ENCODE peak calls at places on chromosomes 2 and 18, in nine cellular contexts. N, X, F, D, G, Z, V, W and S are unnamed samples.

GRCh38 chr2:128237911-128238697 is 80.6 kb downstream of the HS6ST1 start:
- DNase-seq in N (peak), X (no peak), F (no peak), D (no peak), G (no peak), Z (no peak), V (no peak), W (no peak), S (no peak)

GRCh38 chr2:12555012-12555645 is 161.6 kb upstream of the TRIB2 start:
- DNase-seq in N (peak), X (no peak), F (no peak), D (no peak), G (no peak), Z (no peak), V (no peak), W (no peak), S (peak)

GRCh38 chr2:26033270-26033768 is 565 bp upstream of the RAB10 start:
- DNase-seq in N (peak), X (peak), F (no peak), D (no peak), G (peak), Z (peak), V (peak), W (peak), S (no peak)

GRCh38 chr18:35756506-35757117 is 175.1 kb downstream of the GALNT1 start:
- DNase-seq in N (peak), X (peak), F (peak), D (no peak), G (peak), Z (no peak), V (no peak), W (no peak), S (no peak)

GRCh38 chr18:21897811-21898210 is 157.2 kb downstream of the MIB1 start:
- DNase-seq in N (peak), X (peak), F (peak), D (no peak), G (peak), Z (peak), V (no peak), W (no peak), S (peak)

GRCh38 chr18:3293196-3293951 is 31.4 kb downstream of the MYL12B start:
- DNase-seq in N (no peak), X (no peak), F (no peak), D (no peak), G (no peak), Z (no peak), V (no peak), W (no peak), S (no peak)

GRCh38 chr2:105744909-105745853 is at the start of gene NCK2:
- DNase-seq in N (peak), X (peak), F (peak), D (peak), G (peak), Z (no peak), V (no peak), W (peak), S (no peak)

GRCh38 chr18:76252880-76253279 is 242.2 kb downstream of the ZNF516 start:
- DNase-seq in N (peak), X (no peak), F (no peak), D (no peak), G (peak), Z (no peak), V (no peak), W (no peak), S (no peak)

GRCh38 chr2:13212115-13212514 is 495.4 kb downstream of the TRIB2 start:
- DNase-seq in N (no peak), X (no peak), F (no peak), D (no peak), G (no peak), Z (no peak), V (no peak), W (no peak), S (no peak)

GRCh38 chr18:57441395-57441794 is 6.2 kb downstream of the ONECUT2 start:
- DNase-seq in N (peak), X (no peak), F (no peak), D (no peak), G (peak), Z (no peak), V (no peak), W (no peak), S (no peak)

GRCh38 chr2:20186078-20186854 is 38.7 kb downstream of the SDC1 start:
- DNase-seq in N (peak), X (peak), F (peak), D (no peak), G (no peak), Z (peak), V (no peak), W (peak), S (no peak)

GRCh38 chr2:21165350-21165749 is 41.6 kb downstream of the TDRD15 start:
- DNase-seq in N (no peak), X (no peak), F (no peak), D (no peak), G (no peak), Z (no peak), V (no peak), W (no peak), S (no peak)

DNA sequence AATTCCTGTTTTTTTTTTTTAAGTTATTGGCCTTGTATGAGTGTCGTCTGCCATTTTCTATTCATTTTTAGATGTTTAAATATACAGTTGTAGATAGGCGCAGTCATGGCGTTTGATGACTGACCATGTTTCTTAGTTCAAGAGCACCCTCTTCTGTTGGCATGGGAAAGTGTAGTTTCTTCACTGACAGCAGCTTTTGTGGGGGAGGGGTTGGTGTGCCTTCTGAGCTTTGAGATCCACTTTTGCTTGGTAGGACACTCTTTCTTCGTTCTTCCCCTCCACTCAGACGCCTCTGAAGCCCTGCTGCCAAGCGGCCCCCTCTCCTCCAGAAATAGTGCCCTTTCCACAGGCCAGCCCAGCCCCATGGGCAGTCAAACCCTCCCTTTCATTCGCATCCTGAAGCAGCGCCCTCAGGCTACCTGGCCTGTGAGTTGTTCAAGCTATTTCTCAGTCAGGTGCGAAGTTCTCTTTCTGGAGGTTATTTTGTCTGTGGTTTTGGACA is 492.0 kb downstream of the TNS1 start:
- DNase-seq in N (peak), X (peak), F (peak), D (peak), G (peak), Z (peak), V (no peak), W (no peak), S (peak)
- TF ChIP-seq CTCF in N (peak), X (peak), F (peak), D (peak), G (peak), Z (peak), V (peak), W (peak), S (peak)

GRCh38 chr2:23495661-23496114 is 110.7 kb downstream of the KLHL29 start:
- DNase-seq in N (no peak), X (no peak), F (no peak), D (peak), G (no peak), Z (no peak), V (no peak), W (no peak), S (no peak)
- H3K4me3 ChIP-seq in N (no peak), X (no peak), F (no peak), D (no peak), G (no peak), Z (no peak), V (no peak), W (no peak), S (no peak)

GRCh38 chr2:174331731-174332606 is 2.8 kb upstream of the SP9 start:
- DNase-seq in N (peak), X (no peak), F (no peak), D (no peak), G (no peak), Z (no peak), V (no peak), W (no peak), S (no peak)

GRCh38 chr2:174330945-174331619 is 3.7 kb upstream of the SP9 start:
- DNase-seq in N (no peak), X (no peak), F (no peak), D (no peak), G (no peak), Z (no peak), V (no peak), W (no peak), S (no peak)

GRCh38 chr2:174333017-174333501 is 1.7 kb upstream of the SP9 start:
- DNase-seq in N (no peak), X (no peak), F (no peak), D (no peak), G (no peak), Z (no peak), V (no peak), W (no peak), S (no peak)

GRCh38 chr2:174333502-174334277 is 1.1 kb upstream of the SP9 start:
- DNase-seq in N (peak), X (no peak), F (no peak), D (no peak), G (no peak), Z (no peak), V (no peak), W (no peak), S (no peak)

GRCh38 chr2:174332607-174333001 is 2.1 kb upstream of the SP9 start:
- DNase-seq in N (peak), X (no peak), F (no peak), D (no peak), G (no peak), Z (no peak), V (no peak), W (no peak), S (no peak)
- TF ChIP-seq CTCF in N (peak), X (no peak), F (no peak), D (no peak), G (no peak), Z (no peak), V (no peak), W (no peak), S (peak)

GRCh38 chr2:152473151-152473857 is 138.3 kb downstream of the FMNL2 start:
- DNase-seq in N (no peak), X (no peak), F (no peak), D (no peak), G (no peak), Z (no peak), V (no peak), W (no peak), S (no peak)
- H3K4me3 ChIP-seq in N (no peak), X (no peak), F (no peak), D (no peak), G (no peak), Z (no peak), V (no peak), W (no peak), S (no peak)